ENCODE peak calls at places on chromosomes 6 and 20, in eight cellular contexts. N is cardiac muscle cell, A is BE2C, F is AG04450, K is cardiac fibroblast, U is MCF 10A, W is transverse colon, D is fibroblast of villous mesenchyme. O is an unnamed sample.

GRCh38 chr20:60586417-60587105 is 628.3 kb downstream of the CDH26 start:
- DNase-seq in D (no peak), F (no peak), K (no peak), N (no peak), U (no peak), W (no peak), A (no peak), O (peak; percentile 39)

GRCh38 chr6:47034919-47035318 is 7.2 kb downstream of the ADGRF1 start:
- DNase-seq in A (no peak), D (peak; percentile 84), U (peak; percentile 98), W (no peak), F (peak; percentile 15), K (peak; percentile 93), N (peak; percentile 91), O (no peak)

GRCh38 chr20:3374296-3374695 is 33.2 kb downstream of the DNAAF9 start:
- DNase-seq in A (no peak), U (no peak), W (no peak), D (no peak), K (peak; percentile 18), F (no peak), N (no peak), O (no peak)

GRCh38 chr20:24938498-24938897 is 10.6 kb upstream of the CST7 start:
- DNase-seq in F (no peak), K (no peak), U (no peak), W (no peak), A (no peak), D (no peak), N (no peak), O (no peak)

GRCh38 chr20:44324343-44324742 is 12.5 kb upstream of the R3HDML start:
- DNase-seq in K (no peak), D (no peak), U (peak; percentile 23), A (no peak), N (no peak), W (peak; percentile 78), F (no peak), O (peak; percentile 64)

GRCh38 chr20:36827541-36828279 is 48.2 kb upstream of the TLDC2 start:
- DNase-seq in D (no peak), A (no peak), K (no peak), W (no peak), N (no peak), U (no peak), F (no peak), O (no peak)

GRCh38 chr6:41700577-41701347 is 34.6 kb downstream of the TFEB start:
- DNase-seq in W (no peak), D (no peak), K (no peak), N (no peak), F (no peak), A (no peak), U (no peak), O (no peak)

GRCh38 chr20:4664691-4665360 is 56.9 kb upstream of the PRND start:
- DNase-seq in D (no peak), F (no peak), U (no peak), N (no peak), K (no peak), W (no peak), A (no peak), O (no peak)

DNA sequence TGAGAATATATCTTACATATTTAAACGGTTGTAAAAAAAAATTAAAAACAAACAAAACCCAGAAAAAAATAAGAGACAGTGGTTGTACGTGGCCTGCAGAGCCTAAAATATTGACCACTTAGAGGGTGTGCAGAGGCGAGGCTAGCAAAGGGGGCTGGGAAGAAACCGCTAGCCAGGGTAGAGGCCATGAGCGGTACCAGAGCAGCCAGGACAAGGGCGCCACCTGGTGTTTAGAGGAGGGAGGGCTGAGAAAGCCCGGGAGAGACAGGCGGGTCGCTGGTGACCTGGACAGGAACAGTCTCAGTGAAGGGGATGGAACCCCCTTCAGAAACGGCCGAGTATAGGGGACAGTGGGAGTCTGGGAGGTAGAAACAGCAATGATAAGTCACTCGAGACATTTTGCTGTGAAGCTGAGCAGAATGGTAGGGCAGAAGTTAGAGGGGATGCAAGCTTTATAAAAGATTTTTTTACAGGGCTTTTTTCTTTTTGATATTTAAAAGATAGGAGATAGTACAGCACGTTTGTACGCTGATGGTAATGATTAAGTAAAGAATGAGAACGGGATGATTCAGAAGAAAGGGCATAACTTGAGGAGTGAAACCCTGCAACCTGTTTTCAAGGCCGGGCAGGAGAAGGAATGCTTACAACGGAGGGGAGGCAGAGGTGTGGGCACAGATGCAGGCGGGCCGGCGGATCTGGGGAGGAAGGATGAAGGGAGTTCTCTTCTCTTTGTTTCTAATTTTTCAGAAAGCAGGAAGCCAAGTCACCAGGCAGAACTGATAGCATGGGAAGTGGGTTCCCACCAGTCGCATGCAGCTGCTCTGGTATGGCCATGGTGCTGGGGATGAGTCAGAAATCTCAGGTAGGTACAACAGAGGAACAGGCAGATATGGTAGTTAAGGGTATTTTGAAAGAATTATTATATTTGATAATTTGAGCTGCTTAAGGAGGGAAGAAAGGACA is 76.2 kb downstream of the FAM229B start:
- DNase-seq in U (peak; percentile 71), K (peak; percentile 47), W (peak; percentile 72), F (no peak), N (peak; percentile 50), A (peak; percentile 82), D (peak; percentile 42), O (peak; percentile 89)
- TF ChIP-seq CTCF in U (peak; percentile 85), K (peak; percentile 80), W (peak; percentile 73), F (peak; percentile 73), N (peak; percentile 82), A (peak; percentile 96), D (peak; percentile 91), O (peak; percentile 92)

GRCh38 chr6:122610690-122611455 is 668 bp downstream of the PKIB start:
- DNase-seq in U (peak; percentile 50), W (peak; percentile 72), D (no peak), N (peak; percentile 12), A (peak; percentile 30), F (no peak), K (peak; percentile 3), O (peak; percentile 28)

GRCh38 chr6:122612838-122613237 is 2.6 kb downstream of the PKIB start:
- DNase-seq in U (no peak), K (no peak), F (no peak), D (no peak), A (no peak), N (no peak), W (no peak), O (no peak)

GRCh38 chr6:122614303-122614702 is 4.1 kb downstream of the PKIB start:
- DNase-seq in N (no peak), W (no peak), F (no peak), A (no peak), D (no peak), K (no peak), U (no peak), O (no peak)

GRCh38 chr6:122615409-122615808 is 5.2 kb downstream of the PKIB start:
- DNase-seq in W (no peak), N (no peak), F (no peak), A (no peak), D (no peak), K (no peak), U (no peak), O (no peak)

GRCh38 chr6:122609881-122610689 is at the start of gene PKIB:
- DNase-seq in K (peak; percentile 54), A (peak; percentile 80), W (peak; percentile 86), F (no peak), U (peak; percentile 80), N (peak; percentile 56), D (peak; percentile 75), O (peak; percentile 84)
- TF ChIP-seq CTCF in K (peak; percentile 27), A (peak; percentile 33), W (peak; percentile 22), F (peak; percentile 43), U (peak; percentile 27), N (peak; percentile 31), D (peak; percentile 51), O (no peak)

GRCh38 chr6:105510746-105511145 is 107.9 kb upstream of the PREP start:
- DNase-seq in F (peak; percentile 32), K (peak; percentile 29), W (no peak), N (peak; percentile 11), D (peak; percentile 64), U (no peak), A (no peak), O (no peak)

GRCh38 chr6:105514306-105514705 is 111.4 kb upstream of the PREP start:
- DNase-seq in D (peak; percentile 83), F (no peak), A (no peak), W (no peak), N (no peak), U (no peak), K (no peak), O (no peak)

GRCh38 chr6:105511639-105512038 is 108.8 kb upstream of the PREP start:
- DNase-seq in U (no peak), A (no peak), N (no peak), K (no peak), W (no peak), F (no peak), D (no peak), O (no peak)

GRCh38 chr6:105507811-105508210 is 104.9 kb upstream of the PREP start:
- DNase-seq in F (no peak), U (no peak), K (no peak), W (no peak), A (no peak), N (no peak), D (no peak), O (no peak)

DNA sequence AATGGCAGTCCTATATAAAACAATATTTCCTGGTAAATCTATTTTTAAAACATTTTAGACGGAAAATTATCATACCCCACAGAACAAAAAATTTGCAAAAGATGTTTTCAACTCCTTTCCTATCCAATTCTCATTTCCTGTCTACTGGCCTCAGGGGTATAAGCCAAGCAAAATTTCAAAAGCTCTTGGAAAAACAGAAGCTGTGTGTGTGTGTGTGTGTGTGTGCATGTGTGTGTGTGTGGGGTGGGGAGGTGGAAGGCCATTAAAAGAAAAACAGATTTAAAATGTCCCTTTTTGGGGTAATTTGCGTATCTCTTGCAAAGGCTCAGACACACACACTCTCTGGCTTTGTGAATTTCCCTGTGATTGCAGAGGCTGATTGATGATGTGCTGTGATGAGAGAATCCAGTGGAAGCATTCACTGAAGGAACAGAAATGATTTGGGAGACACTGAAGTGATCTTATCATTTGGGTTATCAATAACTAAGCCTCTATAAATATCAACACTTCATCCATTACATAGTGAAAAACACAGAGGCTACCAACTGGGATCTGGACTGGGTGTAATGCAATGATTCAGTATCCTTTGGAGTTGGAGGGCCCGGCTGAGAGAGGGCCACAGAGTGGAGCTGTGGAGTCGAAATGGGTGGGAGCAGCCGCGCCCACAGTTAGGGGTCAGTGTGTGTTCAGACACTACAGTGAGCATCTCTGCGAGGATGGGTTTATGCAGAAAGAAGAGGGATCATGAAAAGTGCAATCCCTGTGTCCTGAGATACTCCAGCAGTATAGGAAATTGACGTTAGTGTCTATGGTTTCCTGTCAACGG is 106.8 kb upstream of the PREP start:
- DNase-seq in A (peak; percentile 33), U (no peak), N (peak; percentile 9), D (peak; percentile 73), K (peak; percentile 20), F (no peak), W (no peak), O (no peak)
- TF ChIP-seq CTCF in A (peak; percentile 37), U (no peak), N (peak; percentile 28), D (peak; percentile 71), K (peak; percentile 36), F (peak; percentile 64), W (no peak), O (no peak)

DNA sequence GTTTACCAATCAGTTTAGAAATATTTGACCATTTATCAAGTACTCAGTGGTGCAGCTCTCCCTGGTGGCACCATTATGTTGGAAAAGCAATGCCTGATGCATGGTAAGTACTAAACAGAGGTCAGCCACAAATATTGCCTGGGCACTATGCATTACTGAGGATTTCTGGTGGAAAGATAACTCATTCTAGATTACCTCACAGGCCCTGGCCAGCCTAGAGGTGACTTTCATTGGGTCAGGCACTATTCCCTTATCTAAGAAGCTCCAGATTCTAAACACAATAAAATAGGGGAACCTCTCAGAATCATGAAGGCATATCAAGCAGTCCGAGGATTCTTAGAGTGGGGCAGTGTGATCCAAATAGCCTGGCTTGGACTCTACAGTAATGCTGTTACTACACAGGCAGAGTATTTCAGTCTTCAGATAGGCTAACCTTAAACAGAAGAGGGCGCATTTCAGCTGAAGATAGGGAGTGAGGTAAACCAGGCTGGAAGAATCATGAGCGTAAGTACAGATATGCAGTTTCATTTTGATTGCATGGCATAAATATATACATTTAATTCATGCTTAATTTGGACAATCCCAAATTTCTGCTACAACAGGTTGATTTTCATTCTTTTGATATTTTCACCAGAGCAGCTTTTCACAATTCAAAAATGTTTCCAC is 12.1 kb downstream of the LGSN start:
- DNase-seq in U (peak; percentile 74), W (no peak), F (peak; percentile 23), A (peak; percentile 25), K (peak; percentile 69), D (peak; percentile 57), N (peak; percentile 67), O (no peak)
- TF ChIP-seq CTCF in U (peak; percentile 50), W (peak; percentile 12), F (peak; percentile 68), A (peak; percentile 67), K (peak; percentile 64), D (peak; percentile 54), N (peak; percentile 58), O (no peak)